ENCODE peak calls at places on chromosome 22, in seven cellular contexts. C is upper lobe of right lung; Y is CD8-positive, alpha-beta memory T cell; Q is ovary; W is tibial nerve; V is right atrium auricular region; E is effector memory CD4-positive, alpha-beta T cell. T is an unnamed sample.

GRCh38 chr22:40668611-40669390 is 10.5 kb upstream of the MCHR1 start:
- DNase-seq in E (no peak), W (no peak), Q (no peak), Y (no peak), V (no peak), C (no peak), T (no peak)

GRCh38 chr22:35656284-35656752 is 8.1 kb downstream of the APOL6 start:
- DNase-seq in E (no peak), Y (no peak), W (no peak), V (no peak), C (no peak), Q (no peak), T (no peak)

GRCh38 chr22:43217285-43218030 is 30.5 kb upstream of the TTLL12 start:
- DNase-seq in E (no peak), W (no peak), C (no peak), V (no peak), Y (no peak), Q (no peak), T (no peak)

GRCh38 chr22:23289851-23290724 is 109.8 kb downstream of the BCR start:
- DNase-seq in W (peak), V (no peak), Q (no peak), E (peak), C (peak), Y (peak), T (no peak)

GRCh38 chr22:18075101-18075730 is 2.6 kb upstream of the PEX26 start:
- DNase-seq in C (peak), V (no peak), Q (no peak), W (no peak), Y (no peak), E (no peak), T (no peak)

GRCh38 chr22:37525073-37525745 is 6.0 kb upstream of the CARD10 start:
- DNase-seq in C (no peak), V (no peak), E (no peak), Y (no peak), W (no peak), Q (no peak), T (no peak)

GRCh38 chr22:24953294-24954113 is 988 bp downstream of the KIAA1671 start:
- DNase-seq in V (no peak), Q (peak), Y (no peak), W (no peak), C (peak), E (no peak), T (no peak)

GRCh38 chr22:48653929-48654328 is 1173.7 kb downstream of the BRD1 start:
- DNase-seq in E (no peak), Q (no peak), Y (no peak), V (no peak), W (no peak), C (no peak), T (no peak)

GRCh38 chr22:42939941-42940653 is 74.9 kb downstream of the PACSIN2 start:
- DNase-seq in W (no peak), E (no peak), C (peak), V (no peak), Y (no peak), Q (no peak), T (no peak)

GRCh38 chr22:17390087-17390486 is 20.8 kb downstream of the CECR2 start:
- DNase-seq in W (no peak), C (no peak), V (no peak), Y (no peak), Q (no peak), E (no peak), T (no peak)

GRCh38 chr22:49099496-49100124 is 728.1 kb downstream of the BRD1 start:
- DNase-seq in Q (no peak), E (no peak), C (no peak), Y (no peak), V (no peak), W (no peak), T (no peak)

GRCh38 chr22:19357270-19358105 is 66.0 kb upstream of the CLTCL1 start:
- DNase-seq in Y (no peak), V (no peak), Q (no peak), C (no peak), W (no peak), E (no peak), T (no peak)

GRCh38 chr22:20258584-20259335 is 9.4 kb downstream of the RTN4R start:
- DNase-seq in W (no peak), Q (no peak), E (no peak), Y (no peak), V (no peak), C (no peak), T (no peak)

DNA sequence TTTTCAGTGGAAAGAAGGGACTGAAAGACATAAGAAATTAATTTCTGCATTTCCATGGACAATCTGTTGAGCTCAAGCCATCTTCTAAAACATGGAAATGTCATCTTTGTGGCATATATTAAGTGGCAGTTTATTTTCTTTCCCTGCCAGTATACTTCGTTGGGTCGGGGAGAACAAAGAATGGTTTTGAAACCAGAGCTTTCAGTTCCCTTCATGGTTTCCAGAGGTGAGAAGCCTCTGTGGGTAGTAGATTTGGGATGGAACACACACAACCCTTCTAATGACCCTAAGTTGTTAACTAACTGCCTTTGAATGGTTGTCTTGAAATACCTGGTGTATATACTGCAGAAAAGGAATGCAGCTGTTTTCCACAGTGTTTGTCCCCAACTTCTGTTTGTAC is 17.6 kb upstream of the GAS2L1 start:
- DNase-seq in Q (no peak), V (no peak), W (no peak), C (no peak), E (no peak), Y (no peak), T (no peak)
- H3K4me3 ChIP-seq in Q (no peak), V (no peak), W (no peak), C (no peak), E (no peak), Y (no peak), T (no peak)

GRCh38 chr22:45585946-45586540 is 83.4 kb downstream of the FBLN1 start:
- DNase-seq in Q (no peak), V (no peak), W (no peak), Y (no peak), C (no peak), E (no peak), T (no peak)
- H3K4me3 ChIP-seq in Q (no peak), V (no peak), W (no peak), Y (no peak), C (no peak), E (no peak), T (no peak)

GRCh38 chr22:26398741-26399153 is 30.3 kb upstream of the ASPHD2 start:
- DNase-seq in Q (peak), C (no peak), E (peak), W (peak), V (peak), Y (peak), T (no peak)

GRCh38 chr22:26404851-26405357 is 24.2 kb upstream of the ASPHD2 start:
- DNase-seq in Y (no peak), V (no peak), Q (no peak), C (no peak), E (no peak), W (no peak), T (no peak)

GRCh38 chr22:26403827-26404226 is 25.2 kb upstream of the ASPHD2 start:
- DNase-seq in C (no peak), E (no peak), V (no peak), Q (no peak), Y (no peak), W (no peak), T (no peak)

GRCh38 chr22:26399288-26399687 is 29.8 kb upstream of the ASPHD2 start:
- DNase-seq in E (no peak), V (no peak), W (no peak), Y (no peak), Q (no peak), C (no peak), T (no peak)

DNA sequence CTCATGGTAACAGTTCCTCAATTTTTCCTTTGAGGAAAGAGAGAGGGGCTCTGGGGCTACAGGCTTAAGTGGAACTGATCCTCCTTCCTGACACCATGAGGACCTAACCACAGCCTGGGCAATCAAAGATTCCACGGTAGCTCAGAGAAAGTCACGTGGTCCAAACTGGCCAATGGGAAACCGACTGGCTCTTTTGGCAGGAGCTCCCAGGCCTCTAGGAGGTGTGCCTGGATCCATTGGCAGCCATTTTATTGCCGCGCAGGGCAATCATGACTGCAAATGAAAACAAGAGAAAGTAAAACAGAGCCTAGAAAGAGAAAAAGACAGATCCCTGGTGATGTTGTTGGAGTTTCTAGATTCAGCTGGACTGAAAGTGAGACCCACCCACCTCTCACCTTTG is 27.3 kb upstream of the ASPHD2 start:
- DNase-seq in W (no peak), V (no peak), Q (no peak), C (no peak), E (no peak), Y (no peak), T (no peak)
- H3K4me3 ChIP-seq in W (no peak), V (no peak), Q (no peak), C (no peak), E (no peak), Y (no peak), T (no peak)

DNA sequence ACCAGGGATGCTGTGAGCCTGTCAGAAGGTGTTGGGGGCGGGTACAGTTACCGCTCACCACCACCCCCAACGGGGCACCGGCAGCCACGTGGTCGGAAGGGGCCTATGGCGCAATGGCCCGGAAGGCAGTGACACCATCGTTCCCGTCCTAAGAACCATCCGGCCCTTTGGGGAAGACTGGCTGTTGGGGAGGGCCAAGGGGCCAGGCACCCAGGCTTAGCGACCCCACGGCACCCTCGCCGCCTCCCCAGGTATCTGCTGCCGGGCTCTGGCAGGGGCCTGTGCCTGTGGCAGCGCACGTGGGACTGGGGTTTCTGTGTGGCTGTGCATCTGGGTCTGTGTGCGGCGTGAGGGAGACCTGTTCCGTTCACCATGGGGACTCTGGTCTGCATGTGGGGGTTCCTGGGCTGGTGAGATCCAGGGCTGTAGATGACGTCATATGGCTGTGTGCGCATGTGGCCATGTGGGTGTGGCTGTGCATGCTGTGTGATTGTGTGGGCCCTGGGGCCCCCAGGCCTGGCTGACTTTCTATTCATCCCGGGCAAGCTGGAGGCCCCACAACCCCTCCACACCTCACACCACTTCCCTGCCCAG is 703 bp downstream of the OSM start:
- DNase-seq in Q (no peak), V (no peak), C (peak), W (no peak), E (peak), Y (peak), T (no peak)
- H3K4me3 ChIP-seq in Q (no peak), V (peak), C (peak), W (no peak), E (peak), Y (peak), T (peak)

T was measured in vagina.